ENCODE peak calls at places on chromosomes 11 and 22, in four cellular contexts. B, Q, P and K are unnamed samples.

GRCh38 chr22:43624144-43624998 is 187.7 kb downstream of the EFCAB6 start:
- DNase-seq in B (no peak), Q (no peak), P (no peak), K (no peak)

GRCh38 chr11:13135385-13136271 is 126.5 kb downstream of the RASSF10 start:
- DNase-seq in B (no peak), Q (peak; percentile 30), P (peak; percentile 90), K (no peak)

GRCh38 chr11:14065153-14065552 is 102.6 kb downstream of the SPON1 start:
- DNase-seq in B (no peak), Q (no peak), P (peak; percentile 31), K (no peak)

GRCh38 chr22:38191115-38191514 is 9.5 kb upstream of the PLA2G6 start:
- DNase-seq in B (no peak), Q (no peak), P (no peak), K (no peak)

GRCh38 chr11:70541176-70541575 is 142.8 kb downstream of the CTTN start:
- DNase-seq in B (no peak), Q (no peak), P (no peak), K (no peak)

GRCh38 chr11:117985953-117986887 is at the start of gene IL10RA:
- DNase-seq in B (peak; percentile 84), Q (peak; percentile 91), P (peak; percentile 80), K (peak; percentile 78)

GRCh38 chr22:46012182-46012880 is 35.4 kb upstream of the WNT7B start:
- DNase-seq in B (no peak), Q (no peak), P (no peak), K (no peak)

GRCh38 chr11:46122955-46123354 is 1.7 kb upstream of the PHF21A start:
- DNase-seq in B (no peak), Q (no peak), P (no peak), K (no peak)

GRCh38 chr11:77823775-77824174 is 2.8 kb downstream of the AAMDC start:
- DNase-seq in B (no peak), Q (no peak), P (no peak), K (no peak)

GRCh38 chr22:46515208-46516111 is 22.0 kb downstream of the CELSR1 start:
- DNase-seq in B (no peak), Q (no peak), P (no peak), K (no peak)

GRCh38 chr11:128948583-128948982 is 5.9 kb upstream of the TP53AIP1 start:
- DNase-seq in B (no peak), Q (peak; percentile 61), P (no peak), K (no peak)

GRCh38 chr11:45108070-45109064 is 38.1 kb upstream of the PRDM11 start:
- DNase-seq in B (no peak), Q (no peak), P (no peak), K (no peak)

GRCh38 chr22:43829904-43830851 is 18.1 kb upstream of the EFCAB6 start:
- DNase-seq in B (no peak), Q (no peak), P (no peak), K (peak; percentile 39)

GRCh38 chr11:35247428-35247827 is 108.5 kb downstream of the CD44 start:
- DNase-seq in B (peak; percentile 36), Q (no peak), P (no peak), K (no peak)

GRCh38 chr11:28010001-28010400 is 98.0 kb downstream of the KIF18A start:
- DNase-seq in B (no peak), Q (no peak), P (no peak), K (no peak)

GRCh38 chr22:46105494-46106278 is 44.6 kb upstream of the PPARA start:
- DNase-seq in B (peak; percentile 80), Q (no peak), P (no peak), K (no peak)

GRCh38 chr11:71102251-71102995 is 150.0 kb downstream of the SHANK2 start:
- DNase-seq in B (no peak), Q (no peak), P (no peak), K (no peak)

GRCh38 chr11:119196833-119197483 is 9.2 kb upstream of the CBL start:
- DNase-seq in B (peak; percentile 87), Q (peak; percentile 96), P (peak; percentile 77), K (peak; percentile 74)

GRCh38 chr11:2498750-2499149 is 53.9 kb downstream of the KCNQ1 start:
- DNase-seq in B (no peak), Q (no peak), P (no peak), K (no peak)

GRCh38 chr11:121929581-121929980 is 186.4 kb downstream of the BLID start:
- DNase-seq in B (peak; percentile 39), Q (peak; percentile 65), P (peak; percentile 63), K (peak; percentile 48)

GRCh38 chr11:75583710-75584658 is 21.9 kb downstream of the SERPINH1 start:
- DNase-seq in B (peak; percentile 47), Q (peak; percentile 82), P (peak; percentile 71), K (peak; percentile 83)

GRCh38 chr11:3161309-3161708 is 3.8 kb downstream of the OSBPL5 start:
- DNase-seq in B (no peak), Q (no peak), P (no peak), K (no peak)